ENCODE peak calls at places on chromosomes 4 and X, in six cellular contexts. D is stimulated activated naive B cell treated with anti-CD40 and anti-IgM and Interleukin-4, amounts not matched to agents 10 μg/mL and 1 μg/mL and 100 μg/mL, for 72 hours; R is germinal center; N is amniotic stem cell; S is lung microvascular endothelial cell; A is iris pigment epithelial cell. B is an unnamed sample.

GRCh38 chr4:123444298-123444731 is 47.7 kb downstream of the SPRY1 start:
- DNase-seq in R (peak), A (peak), S (peak), N (no peak), D (peak), B (peak)

GRCh38 chrX:123731987-123732678 is 719 bp downstream of the THOC2 start:
- DNase-seq in A (no peak), S (peak), D (peak), R (peak), N (no peak), B (peak)

GRCh38 chr4:184424279-184424678 is 50.1 kb downstream of the IRF2 start:
- DNase-seq in A (no peak), D (no peak), N (no peak), S (no peak), R (no peak), B (no peak)

GRCh38 chr4:57151481-57151880 is 41.3 kb upstream of the IGFBP7 start:
- DNase-seq in A (no peak), R (no peak), S (peak), N (no peak), D (no peak), B (no peak)

GRCh38 chr4:22170353-22170752 is 221.8 kb upstream of the KCNIP4 start:
- DNase-seq in N (peak), R (no peak), A (peak), D (no peak), S (no peak), B (peak)

GRCh38 chr4:44256414-44256813 is 192.2 kb downstream of the KCTD8 start:
- DNase-seq in R (no peak), S (no peak), A (no peak), D (no peak), N (no peak), B (no peak)

GRCh38 chr4:84814100-84814750 is 152.3 kb downstream of the WDFY3 start:
- DNase-seq in N (peak), A (peak), R (no peak), D (no peak), S (peak), B (peak)

GRCh38 chr4:81215219-81215892 is at the start of gene PRKG2:
- DNase-seq in R (no peak), A (peak), N (no peak), S (no peak), D (no peak), B (no peak)

GRCh38 chrX:133414399-133415275 is 652 bp downstream of the GPC4 start:
- DNase-seq in A (peak), R (peak), D (peak), S (no peak), N (no peak), B (no peak)

GRCh38 chr4:138099385-138099784 is 142.8 kb downstream of the SLC7A11 start:
- DNase-seq in N (no peak), R (no peak), S (no peak), A (no peak), D (no peak), B (no peak)

GRCh38 chr4:10629394-10629793 is 55.2 kb downstream of the CLNK start:
- DNase-seq in D (no peak), N (no peak), S (no peak), R (no peak), A (no peak), B (no peak)

GRCh38 chr4:142512161-142512560 is 333.9 kb downstream of the INPP4B start:
- DNase-seq in S (no peak), R (no peak), A (peak), N (no peak), D (no peak), B (peak)

GRCh38 chrX:46140272-46140671 is 404.9 kb downstream of the ZNF674 start:
- DNase-seq in N (no peak), R (no peak), S (no peak), D (no peak), A (peak), B (no peak)

GRCh38 chrX:150688911-150689451 is 4.2 kb upstream of the MTMR1 start:
- DNase-seq in R (no peak), N (peak), S (no peak), A (peak), D (no peak), B (peak)

GRCh38 chrX:15600071-15600470 is 689 bp downstream of the ACE2 start:
- DNase-seq in N (no peak), D (no peak), R (no peak), A (no peak), S (no peak), B (no peak)

GRCh38 chr4:168647976-168648375 is 151.1 kb downstream of the PALLD start:
- DNase-seq in A (no peak), S (no peak), N (no peak), R (no peak), D (no peak), B (no peak)

GRCh38 chr4:7296661-7297335 is 104.5 kb downstream of the SORCS2 start:
- DNase-seq in D (no peak), S (no peak), R (no peak), A (no peak), N (no peak), B (no peak)

GRCh38 chr4:165393704-165394103 is 14.9 kb downstream of the CPE start:
- DNase-seq in R (no peak), D (no peak), N (no peak), S (no peak), A (no peak), B (no peak)

GRCh38 chr4:38114435-38114834 is 154.2 kb downstream of the PTTG2 start:
- DNase-seq in D (no peak), A (no peak), N (no peak), S (no peak), R (no peak), B (no peak)

GRCh38 chr4:3582091-3582475 is 49.9 kb upstream of the LRPAP1 start:
- DNase-seq in R (no peak), A (no peak), S (no peak), N (no peak), D (no peak), B (no peak)

GRCh38 chrX:643911-644303 is 13.3 kb downstream of the SHOX start:
- DNase-seq in A (no peak), N (no peak), D (no peak), S (no peak), R (no peak), B (no peak)

B was measured in EL.